ENCODE peak calls at places on chromosome 13, in four cellular contexts. One of them, this sample, is unnamed.

GRCh38 chr13:30382836-30383525 is 39.3 kb upstream of the UBE2L5 start:
- DNase-seq in fibroblast of lung: no peak
- DNase-seq in HuH-7.5: no peak
- DNase-seq in left colon: peak
- DNase-seq in this sample: no peak

GRCh38 chr13:68160466-68160865 is 930.3 kb upstream of the PCDH9 start:
- DNase-seq in HuH-7.5: no peak
- DNase-seq in left colon: no peak
- DNase-seq in fibroblast of lung: no peak
- DNase-seq in this sample: no peak

GRCh38 chr13:39803156-39803555 is 147.7 kb downstream of the COG6 start:
- DNase-seq in fibroblast of lung: no peak
- DNase-seq in HuH-7.5: no peak
- DNase-seq in left colon: no peak
- DNase-seq in this sample: no peak

GRCh38 chr13:104385409-104385808 is 1319.2 kb upstream of the SLC10A2 start:
- DNase-seq in HuH-7.5: no peak
- DNase-seq in left colon: no peak
- DNase-seq in fibroblast of lung: peak
- DNase-seq in this sample: no peak

GRCh38 chr13:22196777-22197176 is 525.9 kb downstream of the FGF9 start:
- DNase-seq in left colon: no peak
- DNase-seq in HuH-7.5: no peak
- DNase-seq in fibroblast of lung: no peak
- DNase-seq in this sample: no peak

GRCh38 chr13:97339989-97340361 is 94.0 kb upstream of the RAP2A start:
- DNase-seq in left colon: no peak
- DNase-seq in HuH-7.5: no peak
- DNase-seq in fibroblast of lung: no peak
- DNase-seq in this sample: no peak

GRCh38 chr13:50893211-50893852 is 16.3 kb upstream of the RNASEH2B start:
- DNase-seq in fibroblast of lung: peak
- DNase-seq in left colon: no peak
- DNase-seq in HuH-7.5: no peak
- DNase-seq in this sample: no peak

GRCh38 chr13:93220073-93220472 is 6.5 kb upstream of the GPC6 start:
- DNase-seq in fibroblast of lung: no peak
- DNase-seq in left colon: no peak
- DNase-seq in HuH-7.5: no peak
- DNase-seq in this sample: no peak

GRCh38 chr13:48233886-48234488 is 981 bp downstream of the ITM2B start:
- DNase-seq in left colon: no peak
- DNase-seq in fibroblast of lung: peak
- DNase-seq in HuH-7.5: no peak
- DNase-seq in this sample: no peak